ENCODE peak calls at places on chromosomes 3 and 15, in four cellular contexts. V, W, U and S are unnamed samples.

GRCh38 chr15:61030451-61030850 is 198.7 kb downstream of the RORA start:
- DNase-seq in V (no peak), W (no peak), U (no peak), S (no peak)

GRCh38 chr3:45603226-45603625 is 8.7 kb downstream of the LIMD1 start:
- DNase-seq in V (no peak), W (no peak), U (no peak), S (no peak)

GRCh38 chr15:25184356-25185155 is 229.8 kb downstream of the SNRPN start:
- DNase-seq in V (no peak), W (peak; percentile 3), U (peak; percentile 3), S (no peak)

GRCh38 chr15:85073556-85074194 is 92.0 kb downstream of the PDE8A start:
- DNase-seq in V (no peak), W (no peak), U (no peak), S (no peak)

GRCh38 chr3:62607287-62608029 is 234.1 kb upstream of the FEZF2 start:
- DNase-seq in V (no peak), W (peak; percentile 77), U (peak; percentile 53), S (no peak)

GRCh38 chr15:101250931-101251829 is 668 bp downstream of the CHSY1 start:
- DNase-seq in V (no peak), W (peak; percentile 73), U (no peak), S (peak; percentile 9)

GRCh38 chr3:157543491-157544035 is 40.3 kb upstream of the VEPH1 start:
- DNase-seq in V (no peak), W (no peak), U (no peak), S (no peak)

GRCh38 chr15:84755736-84756527 is 7.5 kb downstream of the ZNF592 start:
- DNase-seq in V (no peak), W (no peak), U (no peak), S (no peak)

GRCh38 chr15:80152896-80153876 is at the start of gene FAH:
- DNase-seq in V (peak; percentile 44), W (no peak), U (no peak), S (peak; percentile 75)

GRCh38 chr15:101617390-101617965 is 34.7 kb downstream of the TM2D3 start:
- DNase-seq in V (no peak), W (peak; percentile 82), U (peak; percentile 36), S (no peak)

GRCh38 chr15:42404461-42405235 is 45.3 kb downstream of the CAPN3 start:
- DNase-seq in V (no peak), W (no peak), U (no peak), S (no peak)

GRCh38 chr3:151615464-151615863 is 118.3 kb upstream of the AADACL2 start:
- DNase-seq in V (no peak), W (no peak), U (no peak), S (no peak)

GRCh38 chr15:31489801-31490646 is 163.4 kb downstream of the KLF13 start:
- DNase-seq in V (peak; percentile 56), W (peak; percentile 74), U (no peak), S (no peak)

GRCh38 chr3:57079221-57079831 is 18.9 kb downstream of the SPATA12 start:
- DNase-seq in V (no peak), W (peak; percentile 77), U (peak; percentile 36), S (no peak)

GRCh38 chr3:115022835-115023398 is 124.2 kb downstream of the ZBTB20 start:
- DNase-seq in V (no peak), W (no peak), U (no peak), S (no peak)

GRCh38 chr15:77139312-77139711 is 68.4 kb upstream of the TSPAN3 start:
- DNase-seq in V (no peak), W (no peak), U (no peak), S (no peak)

GRCh38 chr3:124115965-124116364 is 124.0 kb upstream of the ROPN1 start:
- DNase-seq in V (no peak), W (no peak), U (no peak), S (no peak)

GRCh38 chr15:20344601-20345400 is 196.8 kb downstream of the GOLGA6L6 start:
- DNase-seq in V (no peak), W (peak; percentile 61), U (no peak), S (no peak)

GRCh38 chr15:95247068-95247984 is 1016.0 kb downstream of the MCTP2 start:
- DNase-seq in V (no peak), W (no peak), U (no peak), S (no peak)

GRCh38 chr15:88440021-88440420 is 27.2 kb downstream of the MRPL46 start:
- DNase-seq in V (no peak), W (no peak), U (no peak), S (no peak)

GRCh38 chr3:190053919-190054672 is 66.6 kb downstream of the P3H2 start:
- DNase-seq in V (no peak), W (no peak), U (peak; percentile 17), S (no peak)

GRCh38 chr3:169759256-169759655 is 5.6 kb downstream of the TERC start:
- DNase-seq in V (no peak), W (no peak), U (no peak), S (peak; percentile 32)

GRCh38 chr3:99013794-99014315 is 112.4 kb upstream of the DCBLD2 start:
- DNase-seq in V (no peak), W (no peak), U (no peak), S (no peak)

GRCh38 chr3:141979050-141979671 is 102.7 kb downstream of the ATP1B3 start:
- DNase-seq in V (no peak), W (no peak), U (no peak), S (no peak)

GRCh38 chr3:119245778-119246177 is 5.1 kb upstream of the B4GALT4 start:
- DNase-seq in V (no peak), W (peak; percentile 80), U (peak; percentile 36), S (no peak)

GRCh38 chr3:126267169-126267975 is 87.0 kb upstream of the ALDH1L1 start:
- DNase-seq in V (no peak), W (peak; percentile 94), U (peak; percentile 81), S (no peak)

GRCh38 chr3:186255703-186256331 is 106.2 kb downstream of the DGKG start:
- DNase-seq in V (no peak), W (no peak), U (no peak), S (no peak)

GRCh38 chr3:12966847-12967750 is 106.1 kb downstream of the IQSEC1 start:
- DNase-seq in V (no peak), W (peak; percentile 61), U (no peak), S (no peak)

GRCh38 chr3:52216585-52217408 is 8.6 kb downstream of the TLR9 start:
- DNase-seq in V (no peak), W (peak; percentile 85), U (peak; percentile 65), S (no peak)

GRCh38 chr3:129595544-129596193 is 10.8 kb downstream of the PLXND1 start:
- DNase-seq in V (no peak), W (peak; percentile 72), U (no peak), S (no peak)
- H3K4me1 ChIP-seq in V (peaks cover 25% of the 10 kb centered on the region), W (peaks cover 42% of the 10 kb centered on the region), U (peaks cover 98% of the 10 kb centered on the region), S (peaks cover 20% of the 10 kb centered on the region)

DNA sequence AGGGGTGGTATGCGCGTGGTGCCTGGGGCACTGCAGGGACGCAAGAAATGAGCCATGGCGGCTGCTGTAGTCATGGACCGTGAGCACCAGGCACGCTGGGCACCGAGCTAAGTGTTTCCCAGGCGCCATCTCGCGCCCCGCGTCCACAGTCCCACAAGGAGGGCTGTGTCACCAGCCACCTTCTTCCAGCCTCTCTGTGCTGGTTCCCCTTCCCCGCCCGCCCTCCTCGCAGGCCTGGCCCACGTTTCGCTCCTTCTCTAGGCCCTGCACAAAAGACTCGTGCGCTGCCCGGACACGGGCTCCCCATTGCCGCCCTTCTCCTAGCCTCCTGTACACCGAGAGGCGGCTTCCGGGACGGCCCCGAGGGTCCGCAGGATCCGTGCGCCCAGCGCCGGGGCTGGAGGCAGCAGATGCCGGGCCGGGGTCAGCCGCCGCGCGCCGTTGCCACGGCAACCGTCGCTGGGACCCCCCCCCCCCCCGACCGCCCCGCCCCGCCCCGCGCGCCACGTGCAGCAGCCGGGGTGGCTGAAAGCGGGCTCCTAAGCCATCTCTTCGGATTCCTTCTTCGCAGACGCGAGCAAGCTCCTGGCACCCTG is 113.4 kb downstream of the SRGAP3 start:
- DNase-seq in V (no peak), W (peak; percentile 68), U (peak; percentile 25), S (no peak)
- H3K4me3 ChIP-seq in V (no peak overlapping the region), W (peak overlapping the region; percentile 61), U (peak overlapping the region; percentile 66), S (no peak overlapping the region)

DNA sequence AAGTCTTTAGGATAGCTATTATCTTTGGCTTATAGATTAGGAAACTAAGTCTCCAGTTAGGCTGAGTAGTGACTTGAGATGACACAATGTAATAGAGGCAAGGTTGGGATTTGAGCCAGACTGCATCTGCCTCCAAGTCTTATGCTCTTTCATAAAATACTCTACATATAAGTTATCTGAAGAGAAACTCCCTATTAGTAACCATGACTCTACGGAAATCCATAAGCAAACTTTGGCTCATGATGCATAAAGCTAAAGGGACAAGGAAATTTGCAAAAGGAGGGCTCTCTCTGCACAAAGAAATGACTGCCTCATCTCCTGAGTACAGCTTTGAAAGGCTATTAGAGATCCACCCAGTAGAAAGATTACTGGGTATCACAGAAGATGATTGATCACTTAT is 77.7 kb upstream of the FRMD4B start:
- DNase-seq in V (no peak), W (no peak), U (no peak), S (no peak)
- H3K27ac ChIP-seq in V (no peak overlapping the region), W (no peak overlapping the region), U (no peak overlapping the region), S (no peak overlapping the region)

GRCh38 chr15:67048281-67049279 is 16.8 kb upstream of the SMAD3 start:
- DNase-seq in V (no peak), W (peak; percentile 82), U (peak; percentile 22), S (no peak)
- H3K4me1 ChIP-seq in V (no peaks in the 10 kb centered on the region), W (peaks cover 15% of the 10 kb centered on the region), U (peaks cover 27% of the 10 kb centered on the region), S (no peaks in the 10 kb centered on the region)

GRCh38 chr15:32717290-32718081 is at the start of gene GREM1:
- DNase-seq in V (no peak), W (peak; percentile 39), U (no peak), S (no peak)
- H3K4me3 ChIP-seq in V (no peak within 1 kb of the TSS), W (peak within 1 kb of the TSS; percentile 23), U (peak within 1 kb of the TSS; percentile 51), S (no peak within 1 kb of the TSS)

GRCh38 chr3:128585974-128586373 is 64.6 kb downstream of the RPN1 start:
- DNase-seq in V (no peak), W (no peak), U (no peak), S (no peak)
- H3K27ac ChIP-seq in V (no peak overlapping the region), W (no peak overlapping the region), U (no peak overlapping the region), S (no peak overlapping the region)

DNA sequence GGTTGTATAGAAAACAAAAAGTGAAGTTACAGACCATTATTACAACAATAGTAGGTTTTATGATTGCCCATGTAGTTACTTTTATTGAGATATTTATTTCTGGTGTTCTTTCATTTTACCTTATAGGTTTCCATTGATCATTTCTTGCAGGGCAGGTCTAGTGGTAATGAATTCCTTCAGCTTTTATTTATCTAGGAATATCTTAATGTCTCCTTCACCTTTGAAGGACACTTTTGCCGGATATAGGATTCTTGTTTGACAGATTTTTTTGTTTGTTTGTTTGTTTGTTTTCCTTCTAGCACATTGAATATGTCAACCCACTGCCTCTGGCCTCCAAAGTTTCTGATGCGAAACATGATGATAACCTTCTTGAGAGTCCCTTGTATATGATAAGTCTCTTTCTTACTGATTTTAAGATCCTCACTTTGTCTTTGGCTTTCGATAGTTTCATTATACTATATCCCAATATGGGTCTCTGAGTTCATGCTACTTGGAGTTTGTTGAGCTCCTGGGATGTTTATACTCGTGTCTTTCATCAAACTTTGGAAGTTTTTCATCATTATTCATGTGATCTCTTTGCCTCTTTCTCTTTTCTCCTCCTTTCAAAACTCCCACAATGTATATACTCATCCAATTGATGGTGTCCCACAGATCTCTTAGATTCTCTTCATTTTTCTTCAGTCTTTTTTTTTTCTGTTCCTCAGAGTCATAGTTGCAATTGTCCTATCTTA is 62.8 kb downstream of the GLCE start:
- DNase-seq in V (no peak), W (no peak), U (no peak), S (no peak)
- H3K4me1 ChIP-seq in V (no peaks in the 10 kb centered on the region), W (no peaks in the 10 kb centered on the region), U (peaks cover 17% of the 10 kb centered on the region), S (no peaks in the 10 kb centered on the region)